ENCODE peak calls at places on chromosome 11, in four cellular contexts. A is stimulated activated CD8-positive, alpha-beta memory T cell treated with anti-CD3 and anti-CD28 coated beads, Interleukin-4, amount 100 ng/mL, for 1 hour; C is NCI-H1105; T is NCI-H1930. B is an unnamed sample.

GRCh38 chr11:34416746-34417145 is 22.0 kb upstream of the CAT start:
- DNase-seq in A (no peak), C (no peak), T (no peak), B (no peak)

GRCh38 chr11:64146036-64146943 is 19.6 kb downstream of the MACROD1 start:
- DNase-seq in A (peak), C (no peak), T (peak), B (peak)

GRCh38 chr11:5362017-5362625 is 10.8 kb downstream of the OR51B6 start:
- DNase-seq in A (no peak), C (no peak), T (no peak), B (no peak)

GRCh38 chr11:118789501-118790356 is 1.2 kb downstream of the DDX6 start:
- DNase-seq in A (no peak), C (peak), T (no peak), B (no peak)

GRCh38 chr11:102749101-102749725 is 24.5 kb upstream of the MMP8 start:
- DNase-seq in A (no peak), C (no peak), T (no peak), B (no peak)

GRCh38 chr11:45025716-45026492 is 75.2 kb upstream of the TP53I11 start:
- DNase-seq in A (no peak), C (no peak), T (no peak), B (peak)

GRCh38 chr11:1199689-1200610 is 22.9 kb upstream of the MUC5B start:
- DNase-seq in A (no peak), C (peak), T (no peak), B (peak)

GRCh38 chr11:117193130-117194020 is 5.8 kb upstream of the TAGLN start:
- DNase-seq in A (no peak), C (no peak), T (no peak), B (no peak)

GRCh38 chr11:133978816-133979215 is 22.0 kb upstream of the IGSF9B start:
- DNase-seq in A (no peak), C (no peak), T (no peak), B (no peak)

GRCh38 chr11:125407046-125407445 is 89.0 kb downstream of the FEZ1 start:
- DNase-seq in A (no peak), C (no peak), T (no peak), B (no peak)

GRCh38 chr11:112605093-112605666 is 344.5 kb upstream of the PLET1 start:
- DNase-seq in A (no peak), C (no peak), T (no peak), B (no peak)

GRCh38 chr11:35179466-35180135 is 40.6 kb downstream of the CD44 start:
- DNase-seq in A (no peak), C (no peak), T (no peak), B (no peak)

GRCh38 chr11:122882809-122883681 is 486 bp downstream of the JHY start:
- DNase-seq in A (peak), C (peak), T (peak), B (peak)